ENCODE peak calls at places on chromosomes 4 and X, in six cellular contexts. Z is mesendoderm; C is lower lobe of right lung; E is OCI-LY7; U is stomach; V is CD8-positive, alpha-beta T cell. I is an unnamed sample. For H3K4me1, the result is how much of the 10 kb centered on the place peaks cover.

GRCh38 chrX:49041683-49042529 is 1.3 kb downstream of the TFE3 start:
- DNase-seq in Z (peak), C (no peak), E (peak), U (no peak), V (no peak), I (no peak)

GRCh38 chr4:37977471-37978452 is 17.6 kb downstream of the PTTG2 start:
- DNase-seq in Z (peak), C (peak), E (peak), U (peak), V (peak), I (peak)

GRCh38 chr4:116303736-116304188 is 781.6 kb downstream of the TRAM1L1 start:
- DNase-seq in Z (no peak), C (no peak), E (no peak), U (no peak), V (no peak), I (no peak)

GRCh38 chr4:24400537-24400936 is 183.8 kb downstream of the DHX15 start:
- DNase-seq in Z (no peak), C (no peak), E (no peak), U (no peak), V (no peak), I (no peak)

GRCh38 chr4:69064391-69064790 is 31.9 kb upstream of the UGT2B7 start:
- DNase-seq in Z (no peak), C (no peak), E (no peak), U (no peak), V (no peak), I (no peak)

GRCh38 chr4:43471950-43472349 is 579.4 kb downstream of the GRXCR1 start:
- DNase-seq in Z (peak), C (no peak), E (no peak), U (no peak), V (no peak), I (no peak)

GRCh38 chr4:70183168-70183939 is 12.2 kb upstream of the ODAM start:
- DNase-seq in Z (peak), C (no peak), E (peak), U (peak), V (no peak), I (no peak)

GRCh38 chr4:3403104-3403906 is 38.5 kb upstream of the HGFAC start:
- DNase-seq in Z (no peak), C (peak), E (no peak), U (no peak), V (no peak), I (no peak)

GRCh38 chrX:149456476-149457245 is 48.4 kb downstream of the IDS start:
- DNase-seq in Z (peak), C (no peak), E (no peak), U (no peak), V (no peak), I (no peak)

GRCh38 chr4:105520819-105521790 is 31.3 kb upstream of the ARHGEF38 start:
- DNase-seq in Z (peak), C (no peak), E (peak), U (peak), V (no peak), I (no peak)

GRCh38 chrX:108224727-108225455 is 133.3 kb downstream of the ATG4A start:
- DNase-seq in Z (peak), C (no peak), E (peak), U (no peak), V (no peak), I (no peak)

GRCh38 chr4:134388351-134388750 is 186.8 kb upstream of the PABPC4L start:
- DNase-seq in Z (peak), C (no peak), E (no peak), U (no peak), V (no peak), I (no peak)

GRCh38 chr4:76969493-76969892 is 19.9 kb downstream of the SEPTIN11 start:
- DNase-seq in Z (no peak), C (no peak), E (no peak), U (no peak), V (no peak), I (no peak)
- H3K4me1 ChIP-seq in Z (under half), C (under half), E (under half), U (under half), V (under half), I (under half)

DNA sequence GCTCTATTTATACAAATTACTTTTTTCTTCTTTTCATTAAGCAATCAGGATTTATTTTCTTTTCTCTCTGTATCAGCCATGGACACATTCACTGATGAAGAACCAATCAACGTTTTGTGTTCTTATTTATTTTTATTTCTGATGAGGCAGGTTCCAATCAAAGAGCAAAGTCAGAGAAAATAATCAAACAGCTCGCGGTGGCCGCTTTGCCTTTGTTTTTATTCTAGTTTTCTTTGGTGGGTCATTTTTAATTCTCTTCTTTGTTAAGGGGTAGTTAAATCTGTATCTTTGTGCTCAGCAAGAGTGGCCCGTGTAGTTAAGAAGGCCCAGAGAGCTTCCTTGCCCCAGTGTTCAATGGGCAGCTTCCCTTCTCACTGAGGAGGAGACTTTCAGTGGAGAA is 71.4 kb downstream of the FBXO8 start:
- DNase-seq in Z (no peak), C (no peak), E (no peak), U (no peak), V (no peak), I (no peak)
- H3K4me3 ChIP-seq in Z (no peak), C (no peak), E (no peak), U (no peak), V (no peak), I (no peak)

GRCh38 chr4:11633435-11633834 is 204.7 kb upstream of the HS3ST1 start:
- DNase-seq in Z (no peak), C (no peak), E (no peak), U (no peak), V (no peak), I (no peak)
- H3K4me1 ChIP-seq in Z (under half), C (under half), E (under half), U (under half), V (under half), I (under half)

DNA sequence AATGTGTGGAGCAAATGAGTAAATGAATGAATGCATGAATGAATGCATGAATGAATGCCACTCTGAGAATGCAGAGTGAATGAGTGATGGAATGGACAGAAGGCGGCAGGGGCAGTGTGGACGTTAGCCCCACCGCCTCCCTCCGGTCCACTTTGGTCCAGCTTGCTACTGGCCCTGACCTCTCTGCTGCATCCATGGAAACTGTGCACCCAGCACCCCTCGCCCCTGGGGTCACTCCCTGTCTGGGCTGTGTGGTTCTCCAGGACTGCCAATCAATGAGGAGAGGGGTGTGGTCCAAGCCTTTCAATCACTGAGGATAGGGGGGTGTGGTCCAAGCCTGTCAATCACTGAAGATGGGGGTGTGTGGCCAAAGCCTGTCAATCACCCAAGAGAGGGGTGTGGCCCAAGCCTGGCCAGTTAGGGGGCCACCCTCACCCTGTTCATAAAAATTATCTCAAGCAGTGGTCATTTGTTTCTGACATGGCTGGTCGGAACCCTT is 39.2 kb upstream of the ASMTL start:
- DNase-seq in Z (peak), C (no peak), E (peak), U (no peak), V (no peak), I (peak)
- H3K4me3 ChIP-seq in Z (no peak), C (no peak), E (peak), U (no peak), V (no peak), I (no peak)

GRCh38 chr4:168859888-168860694 is 150.0 kb downstream of the CBR4 start:
- DNase-seq in Z (no peak), C (no peak), E (no peak), U (no peak), V (no peak), I (no peak)

GRCh38 chr4:168857009-168857408 is 153.0 kb downstream of the CBR4 start:
- DNase-seq in Z (no peak), C (no peak), E (no peak), U (no peak), V (no peak), I (no peak)

GRCh38 chr4:168857546-168858314 is 152.3 kb downstream of the CBR4 start:
- DNase-seq in Z (no peak), C (no peak), E (no peak), U (no peak), V (no peak), I (no peak)

GRCh38 chr4:168856312-168856711 is 153.7 kb downstream of the CBR4 start:
- DNase-seq in Z (no peak), C (no peak), E (no peak), U (no peak), V (no peak), I (no peak)

GRCh38 chr4:168859100-168859499 is 151.0 kb downstream of the CBR4 start:
- DNase-seq in Z (no peak), C (no peak), E (no peak), U (no peak), V (no peak), I (no peak)
- H3K4me1 ChIP-seq in Z (under half), C (under half), E (under half), U (half or more), V (under half), I (under half)

DNA sequence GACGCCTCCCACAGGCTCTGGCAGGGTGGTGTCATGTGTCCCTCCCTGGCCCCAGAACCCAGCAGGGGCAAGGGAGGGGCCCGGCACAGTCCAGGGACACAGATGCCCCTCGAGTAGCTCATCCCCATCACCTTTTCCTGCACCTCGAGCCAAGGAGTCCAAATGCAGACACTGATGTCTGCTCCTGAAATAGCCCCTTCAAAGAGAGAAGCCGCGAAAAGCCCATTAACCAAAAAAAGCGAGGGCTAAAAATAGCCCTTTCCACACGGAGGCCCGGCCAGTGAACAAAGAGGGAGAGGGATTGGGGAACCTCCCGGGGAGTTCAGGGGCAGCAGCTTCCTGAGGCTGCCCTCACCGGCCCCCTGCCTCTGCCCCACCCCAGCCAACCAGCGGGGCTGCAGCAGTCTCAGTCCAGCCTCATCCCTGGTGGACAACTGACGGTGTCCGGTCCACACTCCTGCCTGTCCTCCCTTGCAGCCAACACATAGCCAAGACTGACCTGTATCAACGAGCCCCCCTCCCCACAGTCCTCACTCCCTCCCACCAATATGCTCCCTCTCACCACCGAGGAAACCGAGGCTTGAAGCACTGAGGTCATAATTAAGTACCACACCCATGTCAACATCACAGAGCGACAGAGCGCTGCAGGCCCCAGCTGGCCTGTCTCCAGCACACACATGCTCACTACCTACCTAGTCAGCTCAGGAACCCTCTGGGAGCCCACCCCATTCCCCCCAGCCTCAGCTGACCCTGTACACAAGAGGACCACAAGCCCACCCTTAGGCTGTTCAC is 23.9 kb downstream of the WDR1 start:
- DNase-seq in Z (no peak), C (peak), E (no peak), U (no peak), V (no peak), I (no peak)
- H3K4me3 ChIP-seq in Z (no peak), C (no peak), E (no peak), U (no peak), V (no peak), I (no peak)

GRCh38 chr4:1211951-1212545 is 36.9 kb downstream of the CTBP1 start:
- DNase-seq in Z (no peak), C (peak), E (no peak), U (no peak), V (no peak), I (no peak)
- H3K4me1 ChIP-seq in Z (under half), C (half or more), E (under half), U (half or more), V (under half), I (under half)

GRCh38 chr4:5032825-5033224 is 13.6 kb upstream of the CYTL1 start:
- DNase-seq in Z (no peak), C (no peak), E (no peak), U (no peak), V (no peak), I (no peak)
- H3K4me3 ChIP-seq in Z (no peak), C (no peak), E (no peak), U (no peak), V (no peak), I (no peak)